ENCODE peak calls at places on chromosomes 1 and 21, in nine cellular contexts. G is left ventricle myocardium inferior; A is heart left ventricle; X is Karpas-422; E is brain microvascular endothelial cell; T is CD8-positive, alpha-beta memory T cell; Z is CD4-positive, alpha-beta T cell; H is tibial nerve; K is mesendoderm. S is an unnamed sample.
A peak's percentile ranks its signal among the peaks of the same experiment; 100 is the strongest.

GRCh38 chr1:38804062-38804886 is 55.3 kb downstream of the RRAGC start:
- DNase-seq in G (no peak), A (no peak), X (no peak), E (no peak), T (no peak), Z (no peak), H (no peak), K (peak; percentile 61), S (no peak)

GRCh38 chr1:225713281-225713680 is 60.4 kb upstream of the ENAH start:
- DNase-seq in G (no peak), A (no peak), X (no peak), E (no peak), T (no peak), Z (no peak), H (no peak), K (peak; percentile 22), S (no peak)

GRCh38 chr1:5734414-5734813 is 257.8 kb downstream of the NPHP4 start:
- DNase-seq in G (no peak), A (no peak), X (no peak), E (no peak), T (no peak), Z (no peak), H (no peak), K (no peak), S (no peak)

GRCh38 chr1:32393832-32394140 is 455 bp downstream of the BSDC1 start:
- DNase-seq in G (no peak), A (peak; percentile 49), X (peak; percentile 61), E (no peak), T (no peak), Z (no peak), H (no peak), K (peak; percentile 71), S (no peak)

GRCh38 chr1:207993477-207994445 is 82.8 kb upstream of the CD34 start:
- DNase-seq in G (no peak), A (no peak), X (peak; percentile 46), E (no peak), T (no peak), Z (no peak), H (no peak), K (peak; percentile 70), S (peak; percentile 79)

GRCh38 chr1:55311057-55311631 is 96.0 kb upstream of the USP24 start:
- DNase-seq in G (no peak), A (no peak), X (no peak), E (no peak), T (no peak), Z (no peak), H (no peak), K (no peak), S (no peak)

GRCh38 chr1:221045842-221046831 is 166.9 kb downstream of the HLX start:
- DNase-seq in G (no peak), A (no peak), X (no peak), E (no peak), T (no peak), Z (no peak), H (no peak), K (no peak), S (no peak)

GRCh38 chr1:41611068-41611931 is 126.8 kb upstream of the EDN2 start:
- DNase-seq in G (no peak), A (no peak), X (no peak), E (no peak), T (no peak), Z (no peak), H (no peak), K (no peak), S (no peak)

GRCh38 chr1:95287825-95288224 is 53.8 kb downstream of the RWDD3 start:
- DNase-seq in G (no peak), A (no peak), X (no peak), E (no peak), T (no peak), Z (no peak), H (no peak), K (no peak), S (no peak)

GRCh38 chr21:15141236-15141970 is 76.6 kb upstream of the NRIP1 start:
- DNase-seq in G (no peak), A (no peak), X (no peak), E (no peak), T (no peak), Z (no peak), H (no peak), K (no peak), S (peak; percentile 48)

GRCh38 chr1:106984801-106985200 is 71.7 kb upstream of the PRMT6 start:
- DNase-seq in G (no peak), A (no peak), X (no peak), E (no peak), T (no peak), Z (no peak), H (no peak), K (no peak), S (no peak)

GRCh38 chr21:14718957-14719356 is 172.8 kb upstream of the SAMSN1 start:
- DNase-seq in G (no peak), A (no peak), X (no peak), E (no peak), T (no peak), Z (no peak), H (no peak), K (no peak), S (peak; percentile 67)

GRCh38 chr1:175002910-175003517 is 3.3 kb downstream of the CACYBP start:
- DNase-seq in G (no peak), A (no peak), X (no peak), E (no peak), T (no peak), Z (no peak), H (no peak), K (no peak), S (no peak)

DNA sequence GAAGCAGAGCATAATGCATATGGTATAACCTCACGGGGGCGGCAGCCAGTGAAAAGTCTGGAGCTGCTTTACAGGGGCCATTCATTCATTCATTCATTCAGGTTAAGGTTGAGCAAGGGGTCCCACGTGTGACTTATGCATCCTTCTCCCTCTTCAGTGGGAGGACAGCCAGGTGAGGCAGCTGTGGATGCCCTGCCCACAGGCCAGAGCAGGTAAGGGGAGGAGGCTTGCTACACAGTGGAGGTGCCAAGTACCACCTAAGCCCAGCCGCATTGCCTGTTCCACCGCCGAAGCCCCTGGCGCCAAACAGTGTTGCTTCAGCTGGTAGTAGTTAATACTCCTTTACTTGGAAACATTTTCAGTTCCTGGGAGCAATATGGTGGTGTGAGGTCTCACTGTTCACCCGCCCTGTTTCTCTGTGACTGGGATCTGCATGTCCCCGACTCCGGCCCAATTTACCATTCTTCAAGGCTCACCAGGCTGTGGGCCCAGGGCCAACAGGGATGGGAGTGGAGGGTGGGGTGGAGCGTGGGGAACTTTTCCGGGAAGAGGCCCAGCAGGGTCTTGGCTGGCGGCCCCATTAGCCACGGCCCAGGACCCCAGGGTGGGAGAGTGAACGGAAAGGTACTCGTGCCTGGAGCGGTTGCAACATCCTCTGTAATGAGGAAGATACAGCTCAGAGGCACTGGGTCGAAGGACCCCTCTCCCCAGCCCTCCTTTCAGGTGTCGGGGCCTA is 722 bp upstream of the PODN start:
- DNase-seq in G (peak; percentile 72), A (peak; percentile 65), X (no peak), E (no peak), T (no peak), Z (no peak), H (peak; percentile 87), K (no peak), S (peak; percentile 29)
- H3K27ac ChIP-seq in G (peak overlapping the region; percentile 83), A (peak overlapping the region; percentile 34), X (no peak overlapping the region), E (no peak overlapping the region), T (no peak overlapping the region), Z (no peak overlapping the region), H (peak overlapping the region; percentile 76), K (no peak overlapping the region), S (no peak overlapping the region)

GRCh38 chr1:26234644-26235384 is 814 bp downstream of the CEP85 start:
- DNase-seq in G (no peak), A (no peak), X (peak; percentile 63), E (peak; percentile 15), T (peak; percentile 35), Z (no peak), H (no peak), K (peak; percentile 57), S (peak; percentile 18)

GRCh38 chr1:26239936-26240335 is 5.9 kb downstream of the CEP85 start:
- DNase-seq in G (no peak), A (no peak), X (no peak), E (peak; percentile 34), T (no peak), Z (no peak), H (no peak), K (no peak), S (no peak)

GRCh38 chr1:26233903-26234643 is at the start of gene CEP85:
- DNase-seq in G (peak; percentile 98), A (peak; percentile 98), X (peak; percentile 99), E (peak; percentile 96), T (peak; percentile 98), Z (peak; percentile 99), H (peak; percentile 94), K (peak; percentile 99), S (peak; percentile 98)

DNA sequence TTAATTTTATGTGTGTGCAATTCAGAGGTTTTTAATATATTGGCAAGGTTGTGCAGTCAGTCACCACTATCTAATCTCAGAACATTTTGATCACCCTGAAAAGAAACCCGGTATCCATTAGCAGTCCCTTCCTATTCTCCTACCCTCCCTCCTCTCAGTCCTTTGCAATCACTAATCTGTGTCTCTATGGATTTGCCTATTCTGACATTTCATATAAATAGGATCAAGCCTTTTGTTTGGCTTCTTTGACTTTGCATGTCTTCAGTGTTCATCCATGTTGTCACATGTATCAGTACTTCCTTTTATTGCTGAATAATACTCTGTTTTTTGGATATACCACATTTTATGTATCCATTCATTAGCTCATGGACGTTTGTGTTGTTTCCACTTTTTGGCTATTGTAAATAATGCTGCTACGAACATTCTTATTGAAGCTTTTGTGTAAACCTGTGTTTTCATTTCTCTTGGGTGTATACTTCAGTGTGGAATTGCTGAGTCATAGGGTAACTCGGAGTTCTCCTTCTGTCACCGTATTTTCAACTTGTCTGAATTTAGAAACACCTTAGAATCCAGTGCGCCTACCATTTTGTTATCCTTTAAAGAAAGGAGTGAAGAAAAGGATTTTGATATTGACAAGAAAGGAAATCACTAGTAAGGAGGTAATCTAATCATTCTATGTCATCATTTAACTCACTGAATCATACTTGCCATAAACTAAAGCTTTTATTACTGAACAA is 3.4 kb downstream of the CEP85 start:
- DNase-seq in G (no peak), A (no peak), X (no peak), E (no peak), T (no peak), Z (no peak), H (no peak), K (no peak), S (no peak)
- H3K27ac ChIP-seq in G (peak overlapping the region; percentile 93), A (peak overlapping the region; percentile 38), X (peak overlapping the region; percentile 52), E (peak overlapping the region; percentile 19), T (peak overlapping the region; percentile 89), Z (no peak overlapping the region), H (no peak overlapping the region), K (no peak overlapping the region), S (no peak overlapping the region)

DNA sequence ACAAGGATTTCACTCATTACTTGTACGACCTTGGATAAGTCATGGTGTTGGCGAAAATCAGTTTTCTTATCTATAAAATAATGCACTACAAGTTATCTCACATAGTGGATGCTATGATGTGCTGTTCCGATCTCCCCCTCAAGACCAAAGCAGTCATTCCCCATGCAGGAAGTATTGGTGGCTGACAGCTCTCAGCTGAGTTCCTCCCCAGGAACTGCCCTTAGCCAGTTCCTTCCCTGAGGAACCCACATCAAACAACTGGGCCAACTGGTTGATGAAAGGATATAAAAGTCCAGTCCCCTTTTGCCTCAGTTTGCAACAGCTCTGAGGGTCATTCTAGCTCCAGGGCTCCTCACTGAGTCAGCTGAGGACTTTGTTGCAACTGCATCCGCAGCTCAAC is 16.0 kb upstream of the SLAMF1 start:
- DNase-seq in G (no peak), A (no peak), X (no peak), E (no peak), T (no peak), Z (no peak), H (no peak), K (no peak), S (no peak)
- H3K27ac ChIP-seq in G (no peak overlapping the region), A (peak overlapping the region; percentile 35), X (no peak overlapping the region), E (no peak overlapping the region), T (no peak overlapping the region), Z (no peak overlapping the region), H (no peak overlapping the region), K (no peak overlapping the region), S (no peak overlapping the region)

GRCh38 chr1:164753521-164754077 is 194.6 kb downstream of the PBX1 start:
- DNase-seq in G (no peak), A (no peak), X (no peak), E (no peak), T (no peak), Z (no peak), H (no peak), K (no peak), S (no peak)
- H3K27ac ChIP-seq in G (peak overlapping the region; percentile 84), A (peak overlapping the region; percentile 84), X (no peak overlapping the region), E (no peak overlapping the region), T (no peak overlapping the region), Z (no peak overlapping the region), H (peak overlapping the region; percentile 35), K (no peak overlapping the region), S (no peak overlapping the region)